ENCODE peak calls at places on chromosomes 2 and 18, in five cellular contexts. R is neural progenitor cell, Q is HFFc6, O is heart left ventricle, H is PC-9. A is an unnamed sample.

GRCh38 chr2:198322275-198322674 is 517.9 kb downstream of the PLCL1 start:
- DNase-seq in R (peak; percentile 35), Q (no peak), O (no peak), H (no peak), A (no peak)

GRCh38 chr2:191917430-191917881 is 70.6 kb upstream of the CAVIN2 start:
- DNase-seq in R (no peak), Q (no peak), O (no peak), H (no peak), A (no peak)

GRCh38 chr2:239833728-239834109 is 191.4 kb downstream of the NDUFA10 start:
- DNase-seq in R (no peak), Q (no peak), O (no peak), H (no peak), A (no peak)

GRCh38 chr2:138334323-138334722 is 167.2 kb upstream of the SPOPL start:
- DNase-seq in R (no peak), Q (no peak), O (no peak), H (no peak), A (no peak)

GRCh38 chr2:104919127-104919526 is 65.2 kb downstream of the POU3F3 start:
- DNase-seq in R (no peak), Q (no peak), O (no peak), H (no peak), A (no peak)

GRCh38 chr2:127053731-127054603 is 53.0 kb downstream of the BIN1 start:
- DNase-seq in R (no peak), Q (no peak), O (no peak), H (no peak), A (no peak)

GRCh38 chr2:45330113-45330512 is 281.0 kb downstream of the SRBD1 start:
- DNase-seq in R (no peak), Q (no peak), O (no peak), H (no peak), A (no peak)

GRCh38 chr2:18987592-18988073 is 370.8 kb downstream of the OSR1 start:
- DNase-seq in R (no peak), Q (peak; percentile 93), O (peak; percentile 82), H (peak; percentile 60), A (peak; percentile 65)

GRCh38 chr2:237879991-237880560 is 20.7 kb downstream of the RAMP1 start:
- DNase-seq in R (no peak), Q (no peak), O (no peak), H (no peak), A (no peak)

GRCh38 chr2:1854747-1855146 is 110.4 kb upstream of the PXDN start:
- DNase-seq in R (peak; percentile 86), Q (no peak), O (no peak), H (no peak), A (no peak)
- TF ChIP-seq CTCF in R (peak; percentile 77), Q (no peak), O (peak; percentile 58), H (peak; percentile 23), A (peak; percentile 26)

DNA sequence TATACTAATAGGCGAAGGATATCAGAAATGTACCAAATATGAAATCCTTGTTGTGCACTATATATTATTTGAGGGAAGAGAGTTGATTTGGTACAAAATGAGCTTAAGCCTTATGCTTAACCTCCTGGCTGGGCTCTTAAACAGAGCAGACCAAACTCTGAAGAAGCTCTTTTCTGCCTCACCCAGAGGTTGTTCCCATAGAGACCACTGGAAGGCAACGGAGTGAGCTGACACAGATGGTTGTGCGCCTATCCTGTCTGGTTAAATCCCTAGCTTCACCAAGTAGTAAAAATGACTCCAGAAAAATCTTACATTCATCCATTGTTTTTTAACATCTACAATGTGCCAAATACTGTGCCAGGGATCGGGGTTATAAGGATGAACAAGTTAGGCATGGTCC is 55.9 kb upstream of the NOL4 start:
- DNase-seq in R (peak; percentile 18), Q (no peak), O (no peak), H (no peak), A (no peak)
- TF ChIP-seq CTCF in R (no peak), Q (no peak), O (no peak), H (no peak), A (no peak)

DNA sequence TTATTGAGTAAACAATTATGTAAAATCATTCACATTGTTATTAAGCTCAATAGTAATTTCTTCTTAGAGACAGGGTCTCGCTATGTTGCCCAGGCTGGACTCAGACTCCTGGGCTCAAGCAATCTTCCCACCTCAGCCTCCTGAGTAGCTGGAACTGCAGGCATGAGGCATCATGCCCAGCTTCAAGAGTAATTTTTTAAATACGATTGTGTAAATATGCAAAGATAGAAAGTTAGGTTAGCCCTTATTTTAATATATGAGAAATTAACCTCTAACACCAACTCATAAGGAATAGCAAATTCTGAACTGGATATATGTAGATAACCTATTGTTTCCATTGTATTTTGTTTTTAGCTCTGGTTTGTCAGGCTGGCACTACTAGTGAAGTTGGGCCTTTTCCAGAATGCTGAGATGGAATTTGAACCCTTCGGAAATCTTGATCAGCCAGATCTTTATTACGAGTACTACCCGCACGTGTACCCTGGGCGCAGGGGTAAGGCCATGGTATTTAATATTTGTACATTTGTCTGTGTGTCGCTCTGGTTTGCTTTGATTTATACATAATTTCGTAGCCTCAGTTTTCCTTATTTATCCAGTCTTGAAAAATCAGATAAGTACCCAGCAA is 44.8 kb downstream of the TRAPPC12 start:
- DNase-seq in R (no peak), Q (no peak), O (no peak), H (no peak), A (no peak)
- TF ChIP-seq CTCF in R (peak; percentile 13), Q (peak; percentile 61), O (no peak), H (peak; percentile 57), A (no peak)

GRCh38 chr2:72934683-72935610 is 17.6 kb downstream of the EMX1 start:
- DNase-seq in R (peak; percentile 65), Q (no peak), O (no peak), H (no peak), A (no peak)
- TF ChIP-seq CTCF in R (peak; percentile 62), Q (peak; percentile 71), O (no peak), H (peak; percentile 73), A (no peak)

GRCh38 chr2:231781798-231782726 is 980 bp upstream of the PDE6D start:
- DNase-seq in R (no peak), Q (peak; percentile 35), O (peak; percentile 16), H (no peak), A (no peak)

GRCh38 chr2:231785413-231785812 is 832 bp upstream of the COPS7B start:
- DNase-seq in R (no peak), Q (no peak), O (no peak), H (no peak), A (no peak)

GRCh38 chr2:231786917-231787292 is 660 bp downstream of the COPS7B start:
- DNase-seq in R (no peak), Q (no peak), O (no peak), H (no peak), A (no peak)

GRCh38 chr2:231785822-231786176 is 446 bp upstream of the COPS7B start:
- DNase-seq in R (no peak), Q (no peak), O (no peak), H (no peak), A (no peak)

GRCh38 chr2:231786177-231786916 is at the start of gene COPS7B:
- DNase-seq in R (peak; percentile 93), Q (peak; percentile 70), O (peak; percentile 82), H (peak; percentile 63), A (no peak)
- TF ChIP-seq CTCF in R (peak; percentile 74), Q (peak; percentile 78), O (peak; percentile 27), H (peak; percentile 71), A (peak; percentile 54)

GRCh38 chr2:96305979-96306308 is 598 bp upstream of the SNRNP200 start:
- DNase-seq in R (no peak), Q (no peak), O (no peak), H (no peak), A (no peak)
- TF ChIP-seq CTCF in R (no peak), Q (no peak), O (no peak), H (no peak), A (no peak)

GRCh38 chr2:163736433-163737168 is 793 bp upstream of the FIGN start:
- DNase-seq in R (peak; percentile 92), Q (no peak), O (peak; percentile 41), H (peak; percentile 45), A (no peak)
- TF ChIP-seq CTCF in R (peak; percentile 36), Q (no peak), O (no peak), H (no peak), A (peak; percentile 24)

DNA sequence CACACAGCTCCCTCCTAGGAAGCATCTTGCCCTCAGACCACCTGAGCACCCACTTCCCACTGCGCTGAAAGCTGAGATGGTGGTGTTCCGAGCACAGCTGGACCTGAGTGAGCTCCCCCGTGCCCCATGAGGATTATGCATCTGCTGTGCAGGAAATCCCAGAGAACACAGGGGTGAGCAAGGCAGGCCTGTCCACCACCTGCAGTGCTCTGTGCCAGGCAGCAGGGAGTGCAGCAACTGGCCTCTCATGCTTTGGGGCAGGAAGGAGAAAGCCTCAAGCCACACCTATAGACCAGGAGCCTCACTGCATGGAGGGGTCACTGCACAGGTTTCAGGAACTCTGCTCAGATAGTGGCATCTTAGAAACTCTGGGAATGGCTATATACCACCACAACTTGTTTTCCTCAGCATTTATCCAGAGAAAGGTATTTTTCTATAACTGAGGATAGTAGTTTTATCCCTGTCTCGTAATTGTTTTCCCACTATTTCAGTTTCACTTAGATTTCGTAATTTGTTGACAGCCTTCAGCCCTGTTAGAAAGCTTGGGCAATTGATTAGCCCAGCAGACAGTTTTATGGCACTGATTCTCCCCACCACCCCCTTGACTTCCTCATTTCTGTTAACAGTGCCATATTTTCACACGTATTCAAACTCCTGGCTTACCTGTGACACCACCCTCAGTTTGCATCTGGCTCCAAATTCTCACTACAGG is 144.3 kb upstream of the DAPL1 start:
- DNase-seq in R (no peak), Q (no peak), O (no peak), H (no peak), A (no peak)
- TF ChIP-seq CTCF in R (no peak), Q (no peak), O (no peak), H (no peak), A (no peak)

GRCh38 chr2:38590053-38590452 is 12.7 kb downstream of the HNRNPLL start:
- DNase-seq in R (no peak), Q (no peak), O (no peak), H (no peak), A (no peak)
- TF ChIP-seq CTCF in R (peak; percentile 42), Q (peak; percentile 56), O (no peak), H (peak; percentile 46), A (peak; percentile 9)

A was measured in AG09319.